ENCODE peak calls at places on chromosome 5, in seven cellular contexts. W, B, Y, K, V, I and D are unnamed samples.

GRCh38 chr5:18967637-18968036 is 1020.4 kb downstream of the CDH18 start:
- DNase-seq in W (no peak), B (no peak), Y (no peak), K (no peak), V (no peak), I (no peak), D (no peak)

GRCh38 chr5:115377468-115378217 is 81.2 kb upstream of the CCDC112 start:
- DNase-seq in W (no peak), B (no peak), Y (peak), K (no peak), V (peak), I (no peak), D (peak)

GRCh38 chr5:24505291-24505690 is 139.5 kb downstream of the CDH10 start:
- DNase-seq in W (no peak), B (no peak), Y (no peak), K (no peak), V (no peak), I (no peak), D (no peak)

GRCh38 chr5:87076931-87077330 is 190.8 kb upstream of the RASA1 start:
- DNase-seq in W (no peak), B (no peak), Y (no peak), K (no peak), V (no peak), I (no peak), D (no peak)

GRCh38 chr5:57889558-57889957 is 406.9 kb upstream of the ACTBL2 start:
- DNase-seq in W (no peak), B (no peak), Y (peak), K (peak), V (no peak), I (no peak), D (peak)

GRCh38 chr5:37940931-37941623 is 101.2 kb upstream of the GDNF start:
- DNase-seq in W (no peak), B (no peak), Y (no peak), K (no peak), V (no peak), I (no peak), D (no peak)

GRCh38 chr5:149126898-149127297 is 14.4 kb upstream of the ABLIM3 start:
- DNase-seq in W (no peak), B (no peak), Y (no peak), K (no peak), V (no peak), I (no peak), D (no peak)

GRCh38 chr5:170443624-170444023 is 54.5 kb upstream of the KCNMB1 start:
- DNase-seq in W (no peak), B (no peak), Y (no peak), K (no peak), V (no peak), I (no peak), D (no peak)

GRCh38 chr5:104977530-104977929 is 1414.9 kb upstream of the NUDT12 start:
- DNase-seq in W (no peak), B (no peak), Y (no peak), K (peak), V (no peak), I (no peak), D (peak)

GRCh38 chr5:118529361-118530154 is 458.8 kb downstream of the DTWD2 start:
- DNase-seq in W (peak), B (no peak), Y (no peak), K (no peak), V (no peak), I (no peak), D (no peak)

GRCh38 chr5:39427225-39427624 is 2.4 kb upstream of the DAB2 start:
- DNase-seq in W (no peak), B (no peak), Y (no peak), K (no peak), V (no peak), I (no peak), D (no peak)

GRCh38 chr5:149442563-149443182 is 63.6 kb upstream of the IL17B start:
- DNase-seq in W (peak), B (peak), Y (no peak), K (peak), V (no peak), I (peak), D (peak)

GRCh38 chr5:39192449-39193160 is 26.8 kb downstream of the FYB1 start:
- DNase-seq in W (no peak), B (no peak), Y (no peak), K (no peak), V (no peak), I (peak), D (no peak)

GRCh38 chr5:153513171-153513570 is 22.7 kb downstream of the GRIA1 start:
- DNase-seq in W (no peak), B (no peak), Y (no peak), K (no peak), V (no peak), I (no peak), D (no peak)

GRCh38 chr5:155129513-155129880 is 115.9 kb downstream of the KIF4B start:
- DNase-seq in W (no peak), B (no peak), Y (no peak), K (no peak), V (no peak), I (no peak), D (no peak)

GRCh38 chr5:96909003-96909402 is 26.9 kb upstream of the LNPEP start:
- DNase-seq in W (no peak), B (no peak), Y (no peak), K (no peak), V (no peak), I (no peak), D (no peak)

GRCh38 chr5:174720612-174721521 is 3.5 kb upstream of the MSX2 start:
- DNase-seq in W (peak), B (no peak), Y (no peak), K (peak), V (no peak), I (no peak), D (no peak)

GRCh38 chr5:77398896-77399295 is 93.2 kb downstream of the WDR41 start:
- DNase-seq in W (no peak), B (no peak), Y (no peak), K (no peak), V (no peak), I (no peak), D (no peak)

GRCh38 chr5:152170350-152170749 is 234.7 kb downstream of the NMUR2 start:
- DNase-seq in W (no peak), B (no peak), Y (no peak), K (no peak), V (no peak), I (no peak), D (no peak)

GRCh38 chr5:154997746-154998145 is 15.8 kb upstream of the KIF4B start:
- DNase-seq in W (no peak), B (no peak), Y (no peak), K (no peak), V (no peak), I (no peak), D (no peak)

DNA sequence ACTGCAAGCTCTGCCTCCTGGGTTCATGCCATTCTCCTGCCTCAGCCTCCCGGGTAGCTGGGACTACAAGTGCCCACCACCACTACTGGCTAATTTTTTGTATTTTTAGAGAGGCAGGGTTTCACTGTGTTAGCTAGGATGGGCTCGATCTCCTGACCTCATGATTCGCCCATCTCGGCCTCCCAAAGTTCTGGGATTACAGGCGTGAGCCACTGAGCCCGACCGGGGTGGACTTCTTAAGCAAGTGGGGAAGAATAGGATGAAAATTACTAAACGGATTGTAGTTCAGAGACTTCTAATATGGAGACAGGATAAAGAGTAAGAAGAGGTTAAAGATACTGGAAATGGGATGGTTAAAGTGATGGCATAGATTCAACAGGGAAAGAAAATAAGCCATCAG is 132.3 kb upstream of the IRX2 start:
- DNase-seq in W (no peak), B (no peak), Y (no peak), K (no peak), V (no peak), I (no peak), D (no peak)
- TF ChIP-seq JUND in W (no peak), B (no peak), Y (no peak), K (no peak), V (no peak), I (no peak), D (no peak)

DNA sequence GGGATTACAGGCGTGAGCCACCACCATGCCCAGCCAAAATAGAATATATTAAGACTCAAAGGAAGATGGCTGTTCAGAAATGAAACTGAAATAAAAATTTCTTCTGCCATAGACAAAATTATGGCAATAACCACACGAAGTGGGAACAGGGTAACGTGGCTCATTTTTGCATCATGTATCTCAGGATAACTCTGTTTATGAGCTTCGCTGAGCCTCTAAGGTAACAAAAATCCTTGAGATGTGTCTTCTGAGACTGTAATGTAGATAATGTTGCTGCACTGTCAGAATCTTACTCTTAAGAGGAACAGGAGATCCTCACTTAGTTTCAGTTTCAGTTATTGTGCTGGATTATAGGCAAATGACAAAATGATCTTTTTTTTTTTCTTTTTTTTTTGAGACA is 153.8 kb downstream of the GOLPH3 start:
- DNase-seq in W (no peak), B (no peak), Y (no peak), K (no peak), V (peak), I (no peak), D (no peak)
- TF ChIP-seq JUND in W (no peak), B (no peak), Y (no peak), K (no peak), V (no peak), I (no peak), D (no peak)

DNA sequence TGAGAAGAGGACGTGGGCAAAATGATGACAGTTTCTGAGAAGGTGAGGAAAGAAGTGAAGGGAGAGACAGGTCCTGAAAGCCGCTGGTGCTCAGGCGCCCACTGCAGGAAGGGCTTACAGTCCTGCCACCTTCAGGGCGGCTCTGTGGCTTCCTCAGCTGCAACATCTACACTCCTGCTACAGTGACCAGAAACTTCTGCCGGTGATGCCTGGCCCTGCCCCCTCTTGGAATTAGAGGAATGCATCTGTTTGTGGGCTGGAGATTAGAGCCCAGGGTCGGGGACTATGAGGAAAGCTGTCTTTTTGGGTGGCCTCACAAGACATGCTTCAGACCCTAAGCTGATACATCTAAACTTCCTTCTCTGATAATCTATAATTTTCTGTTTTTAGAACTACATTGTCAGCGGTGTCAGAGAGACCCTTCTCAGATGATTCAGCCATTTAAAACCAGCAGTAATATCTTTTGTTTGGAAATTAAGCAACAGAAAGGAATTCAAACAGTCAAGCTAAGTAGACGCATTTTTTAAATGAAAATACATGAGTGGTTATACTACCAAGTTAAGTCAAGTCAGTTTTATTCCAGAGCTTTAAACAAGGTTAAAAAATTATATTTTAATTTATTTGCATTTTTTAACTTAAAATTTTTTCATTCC is 30.4 kb downstream of the PRDM6 start:
- DNase-seq in W (no peak), B (peak), Y (peak), K (peak), V (no peak), I (peak), D (no peak)
- TF ChIP-seq JUND in W (no peak), B (peak), Y (no peak), K (no peak), V (no peak), I (no peak), D (no peak)

GRCh38 chr5:143739741-143740140 is 72.2 kb upstream of the HMHB1 start:
- DNase-seq in W (no peak), B (no peak), Y (no peak), K (no peak), V (no peak), I (no peak), D (no peak)

GRCh38 chr5:143738415-143739401 is 73.3 kb upstream of the HMHB1 start:
- DNase-seq in W (no peak), B (no peak), Y (no peak), K (no peak), V (peak), I (no peak), D (no peak)

GRCh38 chr5:143737073-143737472 is 74.9 kb upstream of the HMHB1 start:
- DNase-seq in W (no peak), B (no peak), Y (no peak), K (no peak), V (no peak), I (no peak), D (no peak)

GRCh38 chr5:143741418-143741817 is 70.5 kb upstream of the HMHB1 start:
- DNase-seq in W (no peak), B (no peak), Y (no peak), K (no peak), V (no peak), I (no peak), D (no peak)

DNA sequence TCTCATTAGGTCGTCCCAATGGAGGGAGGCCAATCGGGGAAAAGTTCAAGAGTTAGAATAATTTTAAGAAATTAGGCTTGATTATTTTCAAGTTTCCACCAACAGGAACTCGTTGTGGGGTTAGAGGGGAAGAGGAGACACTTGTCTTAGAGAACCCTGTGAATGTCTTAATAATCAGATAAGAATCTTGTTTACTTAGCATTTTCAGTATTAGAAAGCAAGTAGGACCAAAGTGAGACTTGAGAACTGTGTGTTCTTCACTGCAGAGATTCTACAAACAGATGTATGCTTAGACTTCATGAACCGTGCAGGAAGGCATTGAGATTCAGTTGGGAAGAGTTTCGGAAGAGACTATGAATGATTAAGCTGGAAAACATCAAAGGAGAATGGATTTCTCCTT is 69.0 kb upstream of the HMHB1 start:
- DNase-seq in W (no peak), B (no peak), Y (no peak), K (no peak), V (no peak), I (no peak), D (no peak)
- TF ChIP-seq JUND in W (no peak), B (no peak), Y (no peak), K (no peak), V (no peak), I (no peak), D (no peak)

GRCh38 chr5:128966375-128966774 is 1.1 kb downstream of the SLC27A6 start:
- DNase-seq in W (peak), B (no peak), Y (no peak), K (no peak), V (no peak), I (peak), D (no peak)

GRCh38 chr5:128966846-128967245 is 1.6 kb downstream of the SLC27A6 start:
- DNase-seq in W (no peak), B (no peak), Y (no peak), K (no peak), V (no peak), I (no peak), D (no peak)

GRCh38 chr5:128962211-128962610 is 3.1 kb upstream of the SLC27A6 start:
- DNase-seq in W (no peak), B (no peak), Y (no peak), K (no peak), V (no peak), I (no peak), D (no peak)

GRCh38 chr5:128965638-128966302 is 482 bp downstream of the SLC27A6 start:
- DNase-seq in W (no peak), B (no peak), Y (no peak), K (no peak), V (no peak), I (peak), D (no peak)

DNA sequence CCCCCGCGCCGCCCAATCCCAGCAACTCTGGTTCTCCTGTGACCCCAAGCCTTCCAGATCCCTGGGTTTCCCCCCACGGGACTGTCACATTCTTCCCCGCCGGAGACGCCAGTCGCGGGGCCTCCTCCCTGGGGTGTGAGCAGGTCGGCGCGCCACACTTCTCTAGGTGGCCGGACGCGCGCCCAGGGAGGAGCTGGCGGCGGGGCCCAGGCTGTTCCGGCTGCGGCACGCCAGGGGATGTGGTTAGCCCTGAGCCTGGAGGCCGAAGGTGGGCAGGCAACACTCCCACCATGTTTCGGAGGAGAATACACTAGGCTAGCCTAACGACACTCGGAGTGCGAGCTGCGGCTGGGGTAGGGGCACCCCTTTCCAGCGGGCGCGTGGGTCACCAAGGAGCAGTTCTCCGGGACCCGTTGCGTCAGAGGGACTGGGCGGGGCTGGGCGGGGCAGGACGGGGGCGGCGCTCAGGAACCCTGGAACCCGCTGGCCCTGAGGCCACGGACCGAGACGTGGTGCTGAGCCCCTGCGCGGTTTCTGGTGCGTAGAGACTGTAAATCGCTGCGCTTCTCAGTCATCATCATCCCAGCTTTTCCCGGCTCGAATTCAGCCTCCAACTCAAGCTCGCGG is at the start of gene SLC27A6:
- DNase-seq in W (peak), B (no peak), Y (peak), K (no peak), V (no peak), I (peak), D (no peak)
- TF ChIP-seq JUND in W (no peak), B (no peak), Y (no peak), K (no peak), V (no peak), I (no peak), D (no peak)

GRCh38 chr5:98905857-98906688 is 22.7 kb downstream of the CHD1 start:
- DNase-seq in W (peak), B (no peak), Y (no peak), K (peak), V (no peak), I (peak), D (no peak)
- TF ChIP-seq JUND in W (no peak), B (no peak), Y (no peak), K (no peak), V (no peak), I (no peak), D (no peak)

DNA sequence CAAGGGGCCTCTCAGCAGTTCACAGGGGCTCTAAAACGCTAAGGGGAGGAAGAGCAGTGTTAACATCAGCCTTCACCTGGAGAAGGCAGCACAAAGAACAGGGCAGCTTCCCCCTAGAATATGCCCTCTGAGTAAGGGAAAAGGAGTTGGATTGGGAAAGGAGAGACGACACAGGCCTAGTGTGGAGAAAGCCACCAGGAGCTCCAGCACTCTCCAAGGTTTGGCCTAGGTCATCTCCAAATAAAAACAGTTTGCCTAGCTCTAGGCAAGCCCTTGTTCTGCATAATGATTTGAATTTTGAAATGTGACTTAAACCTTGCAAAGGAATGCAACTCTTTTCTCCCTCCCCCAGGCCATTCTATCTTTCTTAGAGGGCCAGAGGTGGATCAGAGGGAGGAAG is 100.0 kb upstream of the SSBP2 start:
- DNase-seq in W (no peak), B (no peak), Y (no peak), K (no peak), V (no peak), I (no peak), D (no peak)
- TF ChIP-seq JUND in W (no peak), B (no peak), Y (no peak), K (no peak), V (no peak), I (no peak), D (no peak)